ENCODE peak calls at places on chromosomes 11 and 22, in eight cellular contexts. U is GM23248, L is suprapubic skin, M is cardiac muscle cell, D is lung, R is tibial nerve, O is AG04450, Y is IMR-90. I is an unnamed sample.

GRCh38 chr11:79440451-79441158 is at the start of gene TENM4:
- DNase-seq in D (no peak), M (peak), O (peak), L (no peak), U (peak), R (peak), Y (peak), I (no peak)

GRCh38 chr22:30809086-30809485 is 114.4 kb downstream of the OSBP2 start:
- DNase-seq in O (no peak), L (no peak), Y (peak), D (no peak), R (no peak), U (peak), M (no peak), I (no peak)

GRCh38 chr11:99687320-99687719 is 666.6 kb downstream of the CNTN5 start:
- DNase-seq in Y (no peak), D (no peak), L (no peak), O (no peak), R (no peak), M (peak), U (no peak), I (no peak)

GRCh38 chr22:23695748-23696325 is 5.0 kb downstream of the RGL4 start:
- DNase-seq in M (no peak), O (no peak), R (no peak), Y (no peak), D (no peak), L (no peak), U (no peak), I (no peak)

GRCh38 chr11:134045799-134046635 is 22.9 kb upstream of the JAM3 start:
- DNase-seq in D (no peak), U (no peak), L (no peak), O (no peak), Y (no peak), R (no peak), M (peak), I (no peak)

GRCh38 chr22:38141574-38141973 is 31.1 kb upstream of the BAIAP2L2 start:
- DNase-seq in M (no peak), O (no peak), D (no peak), L (peak), R (no peak), Y (no peak), U (no peak), I (no peak)

GRCh38 chr11:104916442-104916841 is 18.2 kb upstream of the CASP12 start:
- DNase-seq in Y (peak), L (no peak), D (no peak), O (no peak), R (no peak), M (no peak), U (peak), I (no peak)

GRCh38 chr11:98564881-98565280 is 455.9 kb upstream of the CNTN5 start:
- DNase-seq in L (no peak), R (no peak), M (no peak), Y (no peak), U (no peak), O (no peak), D (no peak), I (no peak)

GRCh38 chr11:68925613-68926012 is 21.9 kb downstream of the IGHMBP2 start:
- DNase-seq in U (no peak), M (no peak), Y (no peak), L (no peak), D (no peak), O (no peak), R (no peak), I (no peak)

GRCh38 chr11:128467610-128468041 is 119.7 kb downstream of the ETS1 start:
- DNase-seq in O (peak), D (no peak), Y (peak), U (peak), R (no peak), L (no peak), M (peak), I (no peak)

GRCh38 chr11:58027341-58027740 is 3.4 kb upstream of the OR6Q1 start:
- DNase-seq in R (no peak), O (peak), U (peak), Y (peak), D (no peak), M (peak), L (no peak), I (no peak)

GRCh38 chr22:38984224-38984623 is 2.1 kb downstream of the APOBEC3B start:
- DNase-seq in D (no peak), U (no peak), O (no peak), L (no peak), R (no peak), M (no peak), Y (no peak), I (no peak)

GRCh38 chr11:70756341-70756740 is 358.0 kb downstream of the CTTN start:
- DNase-seq in R (no peak), Y (no peak), O (no peak), M (no peak), L (no peak), D (no peak), U (no peak), I (no peak)

GRCh38 chr11:69647349-69647748 is 6.4 kb downstream of the CCND1 start:
- DNase-seq in O (no peak), L (no peak), U (peak), M (no peak), D (no peak), Y (no peak), R (no peak), I (no peak)

GRCh38 chr11:122559734-122560382 is 95.7 kb upstream of the UBASH3B start:
- DNase-seq in R (no peak), D (no peak), L (no peak), M (peak), U (no peak), Y (peak), O (no peak), I (no peak)

GRCh38 chr22:27075028-27075678 is 417.8 kb downstream of the MIAT start:
- DNase-seq in M (no peak), Y (no peak), L (no peak), D (no peak), U (peak), R (no peak), O (no peak), I (no peak)

GRCh38 chr22:26606611-26607010 is 11.2 kb downstream of the CRYBB1 start:
- DNase-seq in U (peak), Y (peak), D (no peak), R (no peak), L (no peak), M (peak), O (no peak), I (no peak)

GRCh38 chr11:117096973-117097566 is 1.2 kb downstream of the SIK3 start:
- DNase-seq in R (no peak), M (no peak), O (no peak), Y (no peak), D (no peak), L (no peak), U (peak), I (no peak)

GRCh38 chr11:2801711-2802388 is 83.7 kb downstream of the CDKN1C start:
- DNase-seq in O (no peak), M (no peak), Y (no peak), R (no peak), L (peak), D (peak), U (no peak), I (no peak)

GRCh38 chr11:72141066-72141465 is 5.5 kb downstream of the FOLR3 start:
- DNase-seq in D (no peak), M (peak), Y (peak), L (no peak), R (no peak), O (peak), U (peak), I (no peak)

GRCh38 chr11:73047773-73048371 is 94.2 kb downstream of the FCHSD2 start:
- DNase-seq in M (no peak), R (no peak), O (no peak), L (no peak), D (no peak), Y (no peak), U (no peak), I (no peak)

GRCh38 chr11:75273331-75273988 is 32.9 kb downstream of the TPBGL start:
- DNase-seq in R (no peak), U (no peak), Y (no peak), L (no peak), O (no peak), D (no peak), M (no peak), I (no peak)

GRCh38 chr11:75273989-75274391 is 33.4 kb downstream of the TPBGL start:
- DNase-seq in L (no peak), Y (no peak), M (no peak), U (no peak), R (no peak), O (no peak), D (no peak), I (no peak)

GRCh38 chr11:75272391-75272790 is 31.8 kb downstream of the TPBGL start:
- DNase-seq in U (no peak), M (no peak), O (no peak), Y (no peak), R (no peak), L (no peak), D (no peak), I (no peak)

GRCh38 chr11:75271730-75272129 is 31.2 kb downstream of the TPBGL start:
- DNase-seq in O (no peak), L (no peak), Y (no peak), R (no peak), M (no peak), D (no peak), U (no peak), I (no peak)

DNA sequence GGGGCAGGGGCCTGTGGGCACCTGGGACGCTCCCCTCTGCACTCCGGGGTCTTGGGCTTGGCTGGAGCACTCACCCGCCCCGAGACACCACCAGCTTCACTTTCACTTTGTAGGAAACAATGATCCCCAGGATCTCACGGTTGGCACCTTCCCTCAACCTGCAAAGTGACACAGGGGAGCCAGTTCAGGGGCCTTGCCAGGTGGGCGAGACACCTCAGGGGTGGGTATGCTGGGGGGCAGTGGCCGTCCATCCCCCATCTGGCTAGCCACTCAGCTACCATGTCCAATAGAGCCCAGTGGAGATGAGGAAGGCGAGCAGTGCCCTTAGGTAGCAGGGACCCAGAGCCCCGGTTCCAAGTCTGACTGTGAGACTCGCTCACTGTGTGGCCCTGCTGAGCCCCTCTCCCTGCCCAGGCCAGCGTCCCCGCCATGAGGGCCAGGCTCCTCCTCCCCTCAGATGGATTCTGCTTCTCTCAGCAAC is 32.3 kb downstream of the TPBGL start:
- DNase-seq in R (no peak), L (no peak), M (no peak), Y (no peak), O (no peak), D (no peak), U (no peak), I (no peak)
- H3K27ac ChIP-seq in R (no peak), L (no peak), M (no peak), Y (no peak), O (no peak), D (no peak), U (no peak), I (no peak)

GRCh38 chr11:118628031-118628430 is 20.6 kb downstream of the PHLDB1 start:
- DNase-seq in R (no peak), D (no peak), Y (no peak), M (no peak), L (no peak), O (no peak), U (no peak), I (no peak)

GRCh38 chr11:118625976-118626375 is 18.6 kb downstream of the PHLDB1 start:
- DNase-seq in M (no peak), U (no peak), Y (no peak), O (no peak), L (no peak), R (no peak), D (no peak), I (no peak)

GRCh38 chr11:118628432-118628831 is 21.0 kb downstream of the PHLDB1 start:
- DNase-seq in R (no peak), Y (no peak), M (no peak), O (no peak), D (no peak), U (no peak), L (no peak), I (peak)

GRCh38 chr11:118628861-118629549 is 21.6 kb downstream of the PHLDB1 start:
- DNase-seq in U (peak), M (no peak), O (no peak), R (no peak), Y (no peak), L (no peak), D (no peak), I (no peak)

DNA sequence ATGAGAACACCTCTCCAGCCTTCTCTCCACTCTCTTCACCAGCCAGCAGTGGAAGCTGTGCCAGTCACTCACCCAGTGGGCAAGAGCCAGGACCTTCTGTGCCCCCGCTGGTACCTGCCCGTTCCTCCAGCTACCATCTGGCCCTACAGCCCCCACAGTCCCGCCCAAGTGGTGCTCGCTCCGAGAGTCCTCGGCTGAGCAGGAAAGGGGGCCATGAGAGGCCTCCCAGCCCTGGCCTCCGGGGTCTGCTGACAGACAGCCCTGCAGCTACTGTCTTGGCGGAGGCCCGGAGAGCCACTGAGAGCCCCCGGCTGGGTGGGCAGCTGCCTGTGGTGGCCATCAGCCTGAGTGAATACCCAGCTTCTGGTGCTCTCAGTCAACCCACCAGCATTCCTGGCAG is 20.2 kb downstream of the PHLDB1 start:
- DNase-seq in R (no peak), U (no peak), L (no peak), Y (no peak), O (no peak), D (no peak), M (no peak), I (no peak)
- H3K27ac ChIP-seq in R (no peak), U (no peak), L (no peak), Y (no peak), O (no peak), D (no peak), M (no peak), I (peak)

DNA sequence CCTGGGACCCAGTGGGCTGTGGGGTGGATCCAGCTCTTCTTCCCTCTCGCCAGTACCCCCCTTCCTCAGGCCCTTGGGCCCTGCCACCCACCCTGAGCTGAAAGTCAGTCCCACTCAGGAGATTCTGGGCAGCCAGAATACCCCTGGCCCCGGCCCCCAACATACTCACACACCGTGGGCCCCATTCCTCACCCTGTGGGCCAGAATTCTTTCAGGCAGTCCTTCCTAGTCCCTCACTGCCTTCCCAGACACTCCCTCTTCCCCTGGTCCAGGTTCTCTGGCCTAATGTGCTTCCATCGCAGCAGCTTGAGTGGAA is 3.2 kb upstream of the POLD4 start:
- DNase-seq in R (no peak), M (no peak), Y (no peak), D (no peak), L (no peak), U (no peak), O (no peak), I (no peak)
- H3K27ac ChIP-seq in R (peak), M (no peak), Y (peak), D (peak), L (peak), U (peak), O (peak), I (peak)

DNA sequence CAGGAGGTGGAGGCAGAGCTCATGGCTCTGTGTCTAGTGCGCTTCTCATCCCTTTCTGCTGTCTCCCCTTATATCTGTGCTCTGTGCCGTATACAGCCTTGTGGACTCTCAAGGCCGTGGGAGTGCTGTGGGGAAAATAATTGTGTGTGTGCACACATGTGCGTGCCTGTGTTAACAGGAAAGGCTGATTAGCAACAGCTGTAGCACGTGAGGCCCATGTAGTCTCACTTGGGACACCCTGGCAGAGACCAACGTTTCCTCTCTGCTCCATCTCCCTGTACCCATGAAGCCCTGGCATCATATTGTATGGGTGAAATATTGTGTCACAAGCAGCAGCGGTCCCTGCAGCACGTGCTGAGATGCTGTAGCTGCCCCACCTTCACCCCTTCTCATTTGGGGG is 109.3 kb downstream of the LRRC32 start:
- DNase-seq in R (no peak), O (no peak), D (no peak), Y (no peak), U (peak), L (no peak), M (no peak), I (no peak)
- H3K27ac ChIP-seq in R (no peak), O (no peak), D (peak), Y (no peak), U (no peak), L (no peak), M (no peak), I (no peak)

DNA sequence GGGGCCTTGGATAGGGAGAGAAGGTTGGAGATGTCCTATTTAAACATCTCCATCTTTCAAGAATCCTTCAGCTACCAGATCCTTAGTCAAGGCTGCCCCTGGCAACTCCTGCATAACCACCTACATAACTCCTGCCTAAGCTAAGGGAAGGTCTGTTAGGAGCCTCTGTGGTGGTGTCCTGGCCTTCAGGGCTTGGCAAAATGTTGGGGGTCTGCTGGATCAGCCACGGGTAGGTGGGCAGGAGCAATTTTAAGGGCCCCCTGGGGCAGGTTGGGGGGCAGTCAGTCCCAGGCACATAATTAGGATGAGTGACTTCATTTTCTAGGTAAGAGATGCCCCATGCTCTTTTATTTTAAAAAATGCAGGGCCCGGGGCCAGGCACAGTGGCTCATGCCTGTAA is 25.9 kb downstream of the USH1C start:
- DNase-seq in L (no peak), Y (no peak), D (no peak), O (no peak), M (no peak), R (no peak), U (no peak), I (no peak)
- H3K27ac ChIP-seq in L (no peak), Y (no peak), D (no peak), O (no peak), M (no peak), R (no peak), U (no peak), I (peak)

GRCh38 chr11:6228520-6228919 is 5.9 kb downstream of the FHIP1B start:
- DNase-seq in D (no peak), Y (no peak), L (no peak), U (no peak), R (no peak), O (no peak), M (no peak), I (no peak)

GRCh38 chr11:6224421-6224820 is 10.0 kb downstream of the FHIP1B start:
- DNase-seq in L (no peak), M (no peak), R (no peak), Y (no peak), D (no peak), U (no peak), O (no peak), I (no peak)

GRCh38 chr11:6225896-6226295 is 8.5 kb downstream of the FHIP1B start:
- DNase-seq in M (no peak), U (no peak), O (no peak), R (no peak), L (no peak), Y (no peak), D (no peak), I (no peak)

GRCh38 chr11:6223854-6224253 is 10.6 kb downstream of the FHIP1B start:
- DNase-seq in U (no peak), D (no peak), M (no peak), L (no peak), O (no peak), Y (no peak), R (no peak), I (no peak)

DNA sequence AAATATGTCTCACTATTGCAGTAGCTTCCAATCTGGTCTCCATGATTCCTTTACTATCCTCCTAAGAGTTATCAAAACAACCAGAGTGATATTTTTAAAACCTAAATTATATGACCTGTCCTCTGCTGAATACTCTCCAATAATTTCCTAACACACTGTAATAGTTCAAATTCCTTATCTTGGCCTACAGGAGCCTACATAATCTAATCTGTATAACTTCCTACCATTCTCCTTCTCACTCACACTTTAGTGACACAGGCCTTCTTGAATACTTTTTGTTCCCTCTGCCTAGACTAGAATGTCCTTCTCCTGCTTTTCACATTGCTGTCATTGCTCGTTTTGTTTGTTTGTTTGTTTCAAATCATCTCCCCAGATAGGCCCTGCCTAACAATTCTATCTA is 9.4 kb downstream of the FHIP1B start:
- DNase-seq in M (peak), Y (no peak), D (no peak), O (no peak), L (no peak), U (no peak), R (no peak), I (no peak)
- H3K27ac ChIP-seq in M (no peak), Y (no peak), D (no peak), O (no peak), L (no peak), U (no peak), R (no peak), I (no peak)

DNA sequence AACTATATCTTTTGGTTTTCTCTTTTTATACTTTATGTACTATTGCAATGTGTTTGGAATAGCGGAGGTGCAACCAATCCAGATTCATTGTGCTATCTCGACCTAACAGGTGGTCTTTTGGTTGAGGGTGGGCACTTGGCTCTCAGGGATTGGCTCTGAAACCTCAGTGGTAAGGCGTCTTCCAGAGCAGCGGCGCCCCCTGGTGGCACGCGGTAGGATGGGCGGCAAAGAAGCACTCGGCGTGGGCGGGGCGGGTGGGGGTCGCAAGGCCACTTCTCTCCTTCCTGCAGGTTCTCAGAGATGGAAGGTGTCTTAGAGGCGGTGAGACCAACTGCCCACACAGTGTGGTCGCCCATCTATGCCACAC is 19.2 kb upstream of the PLET1 start:
- DNase-seq in M (peak), L (peak), Y (peak), U (peak), O (no peak), R (peak), D (peak), I (peak)
- H3K27ac ChIP-seq in M (no peak), L (no peak), Y (no peak), U (no peak), O (no peak), R (peak), D (no peak), I (peak)

GRCh38 chr11:59810911-59811259 is 307 bp upstream of the MRPL16 start:
- DNase-seq in U (no peak), M (no peak), D (no peak), O (no peak), R (no peak), Y (no peak), L (no peak), I (no peak)
- H3K27ac ChIP-seq in U (peak), M (peak), D (peak), O (no peak), R (peak), Y (peak), L (peak), I (peak)

GRCh38 chr22:19848298-19849224 is 6.1 kb downstream of the GNB1L start:
- DNase-seq in L (no peak), M (no peak), D (peak), U (peak), R (no peak), O (no peak), Y (no peak), I (no peak)
- H3K27ac ChIP-seq in L (peak), M (no peak), D (peak), U (no peak), R (no peak), O (no peak), Y (no peak), I (no peak)